ENCODE peak calls at places on chromosomes 11 and 22, in nine cellular contexts. T is Peyer's patch, P is AG09309, A is lower leg skin, I is left kidney, Q is PC-3, F is AG04450, M is fibroblast of mammary gland, Z is HS-5. V is an unnamed sample.

GRCh38 chr22:37898441-37899181 is 7.5 kb upstream of the MICALL1 start:
- DNase-seq in M (no peak), F (no peak), Q (no peak), A (peak), T (no peak), I (no peak), Z (no peak), P (no peak), V (peak)

GRCh38 chr11:80116796-80117195 is 676.0 kb upstream of the TENM4 start:
- DNase-seq in T (no peak), I (no peak), P (no peak), Z (no peak), Q (no peak), M (no peak), F (no peak), A (no peak), V (no peak)

GRCh38 chr11:45366839-45367238 is 80.7 kb upstream of the SYT13 start:
- DNase-seq in A (no peak), Z (no peak), T (no peak), I (no peak), P (no peak), Q (no peak), M (no peak), F (no peak), V (no peak)

GRCh38 chr11:118109231-118109630 is 22.5 kb upstream of the SMIM35 start:
- DNase-seq in T (no peak), Q (peak), M (peak), A (no peak), Z (peak), F (no peak), P (no peak), I (no peak), V (no peak)

GRCh38 chr11:110356769-110357671 is 60.6 kb upstream of the RDX start:
- DNase-seq in I (no peak), P (no peak), A (no peak), M (peak), Z (no peak), Q (peak), F (no peak), T (no peak), V (peak)

GRCh38 chr22:45090364-45090960 is 73.3 kb upstream of the NUP50 start:
- DNase-seq in M (no peak), P (no peak), T (no peak), F (no peak), I (peak), Q (peak), Z (no peak), A (no peak), V (peak)

GRCh38 chr11:72330131-72330727 is 86.3 kb upstream of the PHOX2A start:
- DNase-seq in P (no peak), Q (no peak), M (no peak), F (no peak), T (no peak), A (no peak), I (no peak), Z (no peak), V (no peak)

GRCh38 chr11:117823941-117824420 is 563 bp downstream of the FXYD2 start:
- DNase-seq in A (no peak), Z (no peak), F (no peak), Q (no peak), P (no peak), M (peak), T (peak), I (peak), V (no peak)

GRCh38 chr11:18778468-18778867 is 13.1 kb downstream of the PTPN5 start:
- DNase-seq in A (no peak), M (no peak), P (no peak), F (no peak), T (no peak), I (no peak), Z (no peak), Q (no peak), V (no peak)

GRCh38 chr11:2122222-2122906 is 16.8 kb downstream of the IGF2 start:
- DNase-seq in Q (peak), I (peak), Z (no peak), A (no peak), F (peak), T (no peak), P (peak), M (no peak), V (no peak)

GRCh38 chr11:7571640-7572000 is 57.8 kb downstream of the PPFIBP2 start:
- DNase-seq in F (peak), T (peak), P (no peak), I (peak), M (peak), Z (peak), Q (peak), A (peak), V (peak)

GRCh38 chr11:62850911-62851806 is 11.8 kb upstream of the WDR74 start:
- DNase-seq in T (no peak), M (peak), F (no peak), Z (no peak), A (no peak), P (no peak), Q (peak), I (no peak), V (peak)

GRCh38 chr11:9803685-9804413 is 140.0 kb downstream of the SWAP70 start:
- DNase-seq in Q (no peak), Z (no peak), P (no peak), F (no peak), T (no peak), M (peak), I (no peak), A (no peak), V (no peak)

GRCh38 chr11:35781342-35782171 is 119.0 kb downstream of the TRIM44 start:
- DNase-seq in A (no peak), Q (peak), F (peak), M (peak), I (no peak), P (no peak), T (no peak), Z (peak), V (no peak)

GRCh38 chr22:23269441-23270211 is 89.3 kb downstream of the BCR start:
- DNase-seq in A (no peak), F (no peak), T (peak), M (no peak), I (peak), Q (no peak), Z (no peak), P (no peak), V (no peak)

GRCh38 chr11:74720596-74721478 is 10.4 kb downstream of the CHRDL2 start:
- DNase-seq in I (peak), T (peak), Z (no peak), Q (no peak), P (no peak), F (peak), A (no peak), M (peak), V (no peak)

V was measured in HT-29.